ENCODE peak calls at places on chromosomes 7 and 10, in seven cellular contexts. B is AG04450, P is HFFc6, V is SK-N-SH, H is foreskin fibroblast, L is HFF-Myc, F is left ventricle myocardium inferior. D is an unnamed sample.

GRCh38 chr7:2154831-2155230 is 77.9 kb downstream of the MAD1L1 start:
- DNase-seq in B (no peak), P (no peak), V (no peak), H (no peak), L (no peak), F (no peak), D (peak; percentile 5)

GRCh38 chr10:113103131-113103830 is 153.2 kb downstream of the TCF7L2 start:
- DNase-seq in B (no peak), P (peak; percentile 67), V (no peak), H (peak; percentile 61), L (peak; percentile 84), F (no peak), D (no peak)

GRCh38 chr10:34889004-34889869 is 74.1 kb upstream of the PARD3 start:
- DNase-seq in B (no peak), P (peak; percentile 30), V (no peak), H (no peak), L (peak; percentile 27), F (no peak), D (no peak)

GRCh38 chr7:49125246-49125645 is 200.9 kb downstream of the CDC14C start:
- DNase-seq in B (no peak), P (no peak), V (no peak), H (no peak), L (no peak), F (no peak), D (no peak)

GRCh38 chr10:35838080-35838479 is 196.0 kb upstream of the FZD8 start:
- DNase-seq in B (no peak), P (no peak), V (no peak), H (no peak), L (no peak), F (no peak), D (no peak)

GRCh38 chr10:90866050-90866598 is 5.7 kb upstream of the RPP30 start:
- DNase-seq in B (no peak), P (no peak), V (no peak), H (no peak), L (no peak), F (no peak), D (no peak)

GRCh38 chr7:2102375-2102723 is 130.4 kb downstream of the MAD1L1 start:
- DNase-seq in B (no peak), P (no peak), V (no peak), H (no peak), L (no peak), F (no peak), D (no peak)

GRCh38 chr10:17910144-17910789 is 41.5 kb upstream of the SLC39A12 start:
- DNase-seq in B (peak; percentile 16), P (peak; percentile 60), V (peak; percentile 38), H (peak; percentile 39), L (peak; percentile 37), F (no peak), D (peak; percentile 22)

DNA sequence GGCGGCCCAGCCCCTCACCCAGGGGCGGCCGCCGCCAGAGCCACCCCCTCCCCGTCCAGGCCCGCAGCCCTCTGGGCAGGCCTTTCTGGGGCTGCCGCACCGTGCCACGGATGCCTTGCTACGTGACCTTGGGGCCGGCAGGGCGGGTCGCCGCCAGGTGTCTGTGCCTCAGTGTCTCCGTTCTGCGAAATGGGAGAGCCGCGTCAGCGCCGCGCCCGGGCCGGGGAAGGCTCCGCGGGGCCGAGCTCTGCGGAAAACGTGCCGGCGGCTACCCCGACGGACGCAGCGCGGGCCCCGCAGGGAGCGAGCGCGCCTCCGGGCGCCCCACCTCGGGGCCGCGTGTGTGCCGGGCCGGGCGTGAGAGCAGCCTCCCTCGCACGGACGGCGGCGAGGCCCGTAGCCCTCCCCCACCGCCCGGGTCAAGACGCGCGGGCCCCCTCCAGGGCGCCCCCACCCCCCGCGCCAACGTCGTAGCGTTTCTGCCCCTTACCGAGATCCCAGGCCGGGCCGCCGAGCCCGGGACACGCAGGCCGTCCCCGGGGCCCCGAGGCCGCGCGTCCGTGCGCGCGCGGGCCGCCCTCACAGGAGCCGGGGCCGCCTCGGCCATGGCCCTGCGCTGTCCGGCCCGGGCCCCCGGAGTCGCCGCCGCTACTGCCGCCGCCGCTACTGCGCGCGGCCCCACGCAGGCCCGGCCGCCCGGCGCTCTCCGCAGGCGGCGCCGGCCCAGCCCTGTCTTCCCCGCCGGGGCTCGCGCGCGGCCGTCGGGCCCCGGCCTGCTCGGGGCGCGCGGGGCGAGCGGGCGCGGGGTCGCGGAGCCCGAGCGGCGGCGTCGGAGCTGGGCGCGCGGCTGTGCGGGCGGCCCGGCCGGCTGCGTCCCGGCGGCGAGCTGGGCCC is 1.1 kb downstream of the ZNF777 start:
- DNase-seq in B (no peak), P (no peak), V (peak; percentile 91), H (no peak), L (no peak), F (no peak), D (peak; percentile 48)
- TF ChIP-seq CTCF in B (no peak), P (no peak), V (no peak), H (no peak), L (no peak), F (no peak), D (no peak)

GRCh38 chr10:59907918-59908807 is 1.8 kb upstream of the CCDC6 start:
- DNase-seq in B (peak; percentile 63), P (peak; percentile 79), V (no peak), H (peak; percentile 90), L (peak; percentile 60), F (no peak), D (no peak)
- TF ChIP-seq CTCF in B (no peak), P (no peak), V (no peak), H (no peak), L (no peak), F (no peak), D (no peak)

GRCh38 chr7:99752354-99752753 is 17.4 kb upstream of the CYP3A7 start:
- DNase-seq in B (no peak), P (no peak), V (no peak), H (peak; percentile 60), L (no peak), F (no peak), D (no peak)
- TF ChIP-seq CTCF in B (no peak), P (no peak), V (no peak), H (no peak), L (no peak), F (no peak), D (no peak)

GRCh38 chr7:106075937-106076336 is 36.2 kb downstream of the SYPL1 start:
- DNase-seq in B (no peak), P (no peak), V (no peak), H (no peak), L (no peak), F (no peak), D (no peak)
- TF ChIP-seq CTCF in B (no peak), P (no peak), V (no peak), H (no peak), L (no peak), F (no peak), D (no peak)